ENCODE peak calls at places on chromosomes 16 and 17, in eight cellular contexts. One of them, this sample, is unnamed.

GRCh38 chr17:4658478-4659305 is 17.2 kb upstream of the ALOX15 start:
- DNase-seq in left cardiac atrium: no peak
- DNase-seq in neural crest cell: no peak
- DNase-seq in EL: peak
- DNase-seq in A549: no peak
- DNase-seq in stimulated activated CD4-positive, alpha-beta T cell treated with anti-CD3 and anti-CD28 coated beads, Interleukin-1b, Interleukin-23, amount 100 ng/mL, for 24 hours: peak
- DNase-seq in nephron progenitor cell: no peak
- DNase-seq in LoVo: no peak
- DNase-seq in this sample: no peak

GRCh38 chr17:27526603-27527002 is 70.4 kb downstream of the KSR1 start:
- DNase-seq in left cardiac atrium: peak
- DNase-seq in neural crest cell: no peak
- DNase-seq in EL: peak
- DNase-seq in A549: no peak
- DNase-seq in stimulated activated CD4-positive, alpha-beta T cell treated with anti-CD3 and anti-CD28 coated beads, Interleukin-1b, Interleukin-23, amount 100 ng/mL, for 24 hours: peak
- DNase-seq in nephron progenitor cell: peak
- DNase-seq in LoVo: no peak
- DNase-seq in this sample: no peak

GRCh38 chr17:74408262-74408661 is 23.6 kb upstream of the GPRC5C start:
- DNase-seq in left cardiac atrium: no peak
- DNase-seq in neural crest cell: no peak
- DNase-seq in EL: peak
- DNase-seq in A549: peak
- DNase-seq in stimulated activated CD4-positive, alpha-beta T cell treated with anti-CD3 and anti-CD28 coated beads, Interleukin-1b, Interleukin-23, amount 100 ng/mL, for 24 hours: no peak
- DNase-seq in nephron progenitor cell: no peak
- DNase-seq in LoVo: peak
- DNase-seq in this sample: no peak

GRCh38 chr17:49520386-49521087 is 25.4 kb downstream of the NGFR start:
- DNase-seq in left cardiac atrium: peak
- DNase-seq in neural crest cell: no peak
- DNase-seq in EL: no peak
- DNase-seq in A549: no peak
- DNase-seq in stimulated activated CD4-positive, alpha-beta T cell treated with anti-CD3 and anti-CD28 coated beads, Interleukin-1b, Interleukin-23, amount 100 ng/mL, for 24 hours: no peak
- DNase-seq in nephron progenitor cell: no peak
- DNase-seq in LoVo: no peak
- DNase-seq in this sample: no peak

GRCh38 chr17:15490634-15491261 is 23.3 kb upstream of the CDRT4 start:
- DNase-seq in left cardiac atrium: peak
- DNase-seq in neural crest cell: peak
- DNase-seq in EL: peak
- DNase-seq in A549: no peak
- DNase-seq in stimulated activated CD4-positive, alpha-beta T cell treated with anti-CD3 and anti-CD28 coated beads, Interleukin-1b, Interleukin-23, amount 100 ng/mL, for 24 hours: no peak
- DNase-seq in nephron progenitor cell: peak
- DNase-seq in LoVo: peak
- DNase-seq in this sample: peak

GRCh38 chr17:18990331-18990730 is 14.2 kb downstream of the FAM83G start:
- DNase-seq in left cardiac atrium: no peak
- DNase-seq in neural crest cell: no peak
- DNase-seq in EL: no peak
- DNase-seq in A549: no peak
- DNase-seq in stimulated activated CD4-positive, alpha-beta T cell treated with anti-CD3 and anti-CD28 coated beads, Interleukin-1b, Interleukin-23, amount 100 ng/mL, for 24 hours: no peak
- DNase-seq in nephron progenitor cell: no peak
- DNase-seq in LoVo: no peak
- DNase-seq in this sample: no peak

GRCh38 chr17:16352838-16353701 is at the start of gene CENPV:
- DNase-seq in left cardiac atrium: peak
- DNase-seq in neural crest cell: peak
- DNase-seq in EL: peak
- DNase-seq in A549: peak
- DNase-seq in stimulated activated CD4-positive, alpha-beta T cell treated with anti-CD3 and anti-CD28 coated beads, Interleukin-1b, Interleukin-23, amount 100 ng/mL, for 24 hours: peak
- DNase-seq in nephron progenitor cell: peak
- DNase-seq in LoVo: peak
- DNase-seq in this sample: no peak

GRCh38 chr17:17555151-17555550 is 36.4 kb downstream of the PEMT start:
- DNase-seq in left cardiac atrium: no peak
- DNase-seq in neural crest cell: no peak
- DNase-seq in EL: no peak
- DNase-seq in A549: no peak
- DNase-seq in stimulated activated CD4-positive, alpha-beta T cell treated with anti-CD3 and anti-CD28 coated beads, Interleukin-1b, Interleukin-23, amount 100 ng/mL, for 24 hours: no peak
- DNase-seq in nephron progenitor cell: no peak
- DNase-seq in LoVo: no peak
- DNase-seq in this sample: no peak

GRCh38 chr17:61314368-61315078 is 85.1 kb upstream of the TBX2 start:
- DNase-seq in left cardiac atrium: peak
- DNase-seq in neural crest cell: no peak
- DNase-seq in EL: no peak
- DNase-seq in A549: no peak
- DNase-seq in stimulated activated CD4-positive, alpha-beta T cell treated with anti-CD3 and anti-CD28 coated beads, Interleukin-1b, Interleukin-23, amount 100 ng/mL, for 24 hours: no peak
- DNase-seq in nephron progenitor cell: no peak
- DNase-seq in LoVo: no peak
- DNase-seq in this sample: no peak

GRCh38 chr16:85584192-85584757 is 28.8 kb upstream of the GSE1 start:
- DNase-seq in left cardiac atrium: no peak
- DNase-seq in neural crest cell: no peak
- DNase-seq in EL: no peak
- DNase-seq in A549: no peak
- DNase-seq in stimulated activated CD4-positive, alpha-beta T cell treated with anti-CD3 and anti-CD28 coated beads, Interleukin-1b, Interleukin-23, amount 100 ng/mL, for 24 hours: no peak
- DNase-seq in nephron progenitor cell: no peak
- DNase-seq in LoVo: no peak
- DNase-seq in this sample: no peak